ENCODE peak calls at places on chromosomes 16 and 17, in five cellular contexts. One of them, this sample, is unnamed. For H3K4me1, the result is how much of the 10 kb centered on the place peaks cover.

GRCh38 chr17:80080081-80080480 is 21.3 kb upstream of the GAA start:
- DNase-seq in CD8-positive, alpha-beta memory T cell: no peak
- DNase-seq in right atrium auricular region: no peak
- DNase-seq in kidney: no peak
- DNase-seq in prostate gland: no peak
- DNase-seq in this sample: no peak

GRCh38 chr16:77424841-77425604 is 9.8 kb downstream of the ADAMTS18 start:
- DNase-seq in prostate gland: no peak
- DNase-seq in kidney: no peak
- DNase-seq in CD8-positive, alpha-beta memory T cell: no peak
- DNase-seq in right atrium auricular region: no peak
- DNase-seq in this sample: no peak

GRCh38 chr16:53817117-53817516 is 113.2 kb downstream of the FTO start:
- DNase-seq in prostate gland: no peak
- DNase-seq in kidney: no peak
- DNase-seq in right atrium auricular region: no peak
- DNase-seq in CD8-positive, alpha-beta memory T cell: no peak
- DNase-seq in this sample: no peak

GRCh38 chr16:50516890-50517289 is 31.3 kb upstream of the NKD1 start:
- DNase-seq in right atrium auricular region: no peak
- DNase-seq in CD8-positive, alpha-beta memory T cell: no peak
- DNase-seq in kidney: no peak
- DNase-seq in prostate gland: no peak
- DNase-seq in this sample: no peak

GRCh38 chr16:7303677-7304200 is 28.9 kb upstream of the RBFOX1 start:
- DNase-seq in prostate gland: no peak
- DNase-seq in CD8-positive, alpha-beta memory T cell: no peak
- DNase-seq in kidney: no peak
- DNase-seq in right atrium auricular region: no peak
- DNase-seq in this sample: no peak

GRCh38 chr17:17363638-17364337 is 60.6 kb downstream of the NT5M start:
- DNase-seq in kidney: peak
- DNase-seq in right atrium auricular region: no peak
- DNase-seq in CD8-positive, alpha-beta memory T cell: peak
- DNase-seq in prostate gland: no peak
- DNase-seq in this sample: no peak

GRCh38 chr17:76497699-76497978 is 3.6 kb downstream of the RHBDF2 start:
- DNase-seq in kidney: no peak
- DNase-seq in right atrium auricular region: no peak
- DNase-seq in prostate gland: no peak
- DNase-seq in CD8-positive, alpha-beta memory T cell: no peak
- DNase-seq in this sample: no peak

GRCh38 chr16:1906052-1906845 is 12.0 kb downstream of the HS3ST6 start:
- DNase-seq in CD8-positive, alpha-beta memory T cell: no peak
- DNase-seq in prostate gland: no peak
- DNase-seq in kidney: no peak
- DNase-seq in right atrium auricular region: no peak
- DNase-seq in this sample: no peak

GRCh38 chr17:27623578-27623977 is 7.4 kb upstream of the LGALS9 start:
- DNase-seq in prostate gland: no peak
- DNase-seq in right atrium auricular region: no peak
- DNase-seq in CD8-positive, alpha-beta memory T cell: no peak
- DNase-seq in kidney: peak
- DNase-seq in this sample: no peak

GRCh38 chr16:86343111-86343642 is 167.2 kb upstream of the FOXF1 start:
- DNase-seq in right atrium auricular region: peak
- DNase-seq in kidney: no peak
- DNase-seq in CD8-positive, alpha-beta memory T cell: no peak
- DNase-seq in prostate gland: peak
- DNase-seq in this sample: no peak

GRCh38 chr17:61469474-61469873 is 17.3 kb downstream of the TBX4 start:
- DNase-seq in prostate gland: no peak
- DNase-seq in CD8-positive, alpha-beta memory T cell: no peak
- DNase-seq in right atrium auricular region: no peak
- DNase-seq in kidney: peak
- DNase-seq in this sample: no peak

GRCh38 chr17:28746611-28747045 is 2.8 kb downstream of the TRAF4 start:
- DNase-seq in prostate gland: no peak
- DNase-seq in CD8-positive, alpha-beta memory T cell: no peak
- DNase-seq in kidney: peak
- DNase-seq in right atrium auricular region: no peak
- DNase-seq in this sample: peak

GRCh38 chr17:75697651-75698291 is 23.5 kb upstream of the ITGB4 start:
- DNase-seq in right atrium auricular region: no peak
- DNase-seq in prostate gland: peak
- DNase-seq in CD8-positive, alpha-beta memory T cell: no peak
- DNase-seq in kidney: peak
- DNase-seq in this sample: peak

GRCh38 chr16:56866955-56867830 is 2.2 kb downstream of the SLC12A3 start:
- DNase-seq in right atrium auricular region: no peak
- DNase-seq in CD8-positive, alpha-beta memory T cell: no peak
- DNase-seq in kidney: no peak
- DNase-seq in prostate gland: peak
- DNase-seq in this sample: peak

GRCh38 chr17:44795928-44796327 is 34.2 kb downstream of the GJC1 start:
- DNase-seq in prostate gland: no peak
- DNase-seq in CD8-positive, alpha-beta memory T cell: no peak
- DNase-seq in kidney: peak
- DNase-seq in right atrium auricular region: no peak
- DNase-seq in this sample: no peak

GRCh38 chr17:14575349-14575966 is 274.6 kb downstream of the HS3ST3B1 start:
- DNase-seq in right atrium auricular region: no peak
- DNase-seq in CD8-positive, alpha-beta memory T cell: no peak
- DNase-seq in kidney: no peak
- DNase-seq in prostate gland: no peak
- DNase-seq in this sample: no peak

GRCh38 chr16:55543470-55543869 is 23.0 kb upstream of the CAPNS2 start:
- DNase-seq in kidney: no peak
- DNase-seq in prostate gland: no peak
- DNase-seq in right atrium auricular region: no peak
- DNase-seq in CD8-positive, alpha-beta memory T cell: no peak
- DNase-seq in this sample: no peak

GRCh38 chr16:1333149-1333812 is at the start of gene BAIAP3:
- DNase-seq in right atrium auricular region: no peak
- DNase-seq in CD8-positive, alpha-beta memory T cell: peak
- DNase-seq in prostate gland: peak
- DNase-seq in kidney: peak
- DNase-seq in this sample: peak

GRCh38 chr16:70675851-70676513 is 9.9 kb downstream of the MTSS2 start:
- DNase-seq in right atrium auricular region: no peak
- DNase-seq in prostate gland: no peak
- DNase-seq in kidney: peak
- DNase-seq in CD8-positive, alpha-beta memory T cell: peak
- DNase-seq in this sample: peak

DNA sequence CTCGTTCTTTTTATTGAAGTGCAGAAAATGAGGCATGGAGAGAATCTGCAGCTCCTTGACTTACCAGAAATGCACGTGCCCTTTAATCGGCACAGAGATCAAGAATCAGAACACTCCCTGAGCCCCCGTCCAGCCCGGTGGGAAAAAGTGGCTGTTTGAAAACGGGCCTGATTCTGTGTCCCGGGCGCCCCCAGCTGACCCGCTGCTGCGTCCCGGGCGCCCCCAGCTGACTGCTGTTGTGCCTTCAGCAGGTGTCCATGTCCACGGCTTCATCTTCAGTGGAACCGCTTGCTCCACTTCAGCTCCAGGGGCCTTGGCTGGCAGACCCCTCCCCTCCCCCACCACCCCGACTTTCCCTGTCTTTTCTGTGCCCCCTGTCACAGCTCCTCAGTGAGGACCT is 47.8 kb downstream of the FOXK2 start:
- DNase-seq in right atrium auricular region: no peak
- DNase-seq in CD8-positive, alpha-beta memory T cell: no peak
- DNase-seq in kidney: no peak
- DNase-seq in prostate gland: no peak
- DNase-seq in this sample: no peak
- H3K27ac ChIP-seq in right atrium auricular region: no peak
- H3K27ac ChIP-seq in CD8-positive, alpha-beta memory T cell: no peak
- H3K27ac ChIP-seq in kidney: no peak
- H3K27ac ChIP-seq in prostate gland: no peak
- H3K27ac ChIP-seq in this sample: no peak

GRCh38 chr16:31507617-31507928 is 618 bp downstream of the RUSF1 start:
- DNase-seq in right atrium auricular region: no peak
- DNase-seq in kidney: no peak
- DNase-seq in CD8-positive, alpha-beta memory T cell: no peak
- DNase-seq in prostate gland: no peak
- DNase-seq in this sample: no peak
- H3K4me1 ChIP-seq in right atrium auricular region: under half
- H3K4me1 ChIP-seq in kidney: under half
- H3K4me1 ChIP-seq in CD8-positive, alpha-beta memory T cell: under half
- H3K4me1 ChIP-seq in prostate gland: under half
- H3K4me1 ChIP-seq in this sample: under half

GRCh38 chr16:72991211-72991610 is 56.7 kb downstream of the ZFHX3 start:
- DNase-seq in prostate gland: no peak
- DNase-seq in right atrium auricular region: no peak
- DNase-seq in CD8-positive, alpha-beta memory T cell: no peak
- DNase-seq in kidney: no peak
- DNase-seq in this sample: no peak
- H3K27ac ChIP-seq in prostate gland: peak
- H3K27ac ChIP-seq in right atrium auricular region: peak
- H3K27ac ChIP-seq in CD8-positive, alpha-beta memory T cell: no peak
- H3K27ac ChIP-seq in kidney: no peak
- H3K27ac ChIP-seq in this sample: no peak

DNA sequence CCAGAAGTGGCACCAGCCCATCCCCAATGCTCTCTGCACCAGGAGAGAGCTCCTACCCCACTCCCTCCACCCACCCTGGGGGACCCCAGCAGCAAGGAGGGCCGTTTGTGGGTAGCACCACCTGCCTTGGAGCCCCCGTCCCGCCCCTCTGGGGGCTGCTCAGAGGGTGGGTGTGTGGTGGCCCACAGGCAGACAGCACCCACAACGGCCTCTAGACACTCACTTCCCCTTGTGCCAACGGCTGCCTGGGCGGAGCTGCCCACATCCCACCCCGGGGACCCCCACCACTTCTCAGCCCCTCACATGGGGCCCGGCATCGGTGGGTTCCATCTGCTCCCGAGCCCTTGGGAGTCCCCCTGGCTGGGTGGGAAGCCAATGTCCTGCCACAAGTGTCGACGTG is 33.3 kb downstream of the BAHCC1 start:
- DNase-seq in right atrium auricular region: no peak
- DNase-seq in CD8-positive, alpha-beta memory T cell: no peak
- DNase-seq in kidney: no peak
- DNase-seq in prostate gland: no peak
- DNase-seq in this sample: no peak
- H3K4me1 ChIP-seq in right atrium auricular region: under half
- H3K4me1 ChIP-seq in CD8-positive, alpha-beta memory T cell: under half
- H3K4me1 ChIP-seq in kidney: under half
- H3K4me1 ChIP-seq in prostate gland: under half
- H3K4me1 ChIP-seq in this sample: half or more

GRCh38 chr17:63224644-63225043 is 221.5 kb downstream of the CYB561 start:
- DNase-seq in right atrium auricular region: no peak
- DNase-seq in prostate gland: no peak
- DNase-seq in CD8-positive, alpha-beta memory T cell: no peak
- DNase-seq in kidney: no peak
- DNase-seq in this sample: no peak
- H3K27ac ChIP-seq in right atrium auricular region: no peak
- H3K27ac ChIP-seq in prostate gland: no peak
- H3K27ac ChIP-seq in CD8-positive, alpha-beta memory T cell: no peak
- H3K27ac ChIP-seq in kidney: no peak
- H3K27ac ChIP-seq in this sample: no peak

GRCh38 chr17:57419940-57420522 is 163.7 kb downstream of the MSI2 start:
- DNase-seq in CD8-positive, alpha-beta memory T cell: no peak
- DNase-seq in kidney: no peak
- DNase-seq in right atrium auricular region: no peak
- DNase-seq in prostate gland: no peak
- DNase-seq in this sample: no peak
- H3K4me1 ChIP-seq in CD8-positive, alpha-beta memory T cell: under half
- H3K4me1 ChIP-seq in kidney: under half
- H3K4me1 ChIP-seq in right atrium auricular region: under half
- H3K4me1 ChIP-seq in prostate gland: under half
- H3K4me1 ChIP-seq in this sample: under half

This sample was measured in body of pancreas.